ENCODE peak calls at places on chromosomes 11 and 22, in nine cellular contexts. Q, Y, V, E, R, U, Z, P and G are unnamed samples.

GRCh38 chr11:27213232-27213660 is 149.8 kb downstream of the CCDC34 start:
- DNase-seq in Z (peak), U (no peak), Q (no peak), Y (no peak), R (no peak), E (peak), P (no peak), V (peak), G (peak)

GRCh38 chr22:41775976-41776375 is 24.5 kb upstream of the CCDC134 start:
- DNase-seq in Z (no peak), E (peak), R (no peak), U (no peak), P (no peak), V (no peak), Y (no peak), Q (no peak), G (no peak)

GRCh38 chr11:14566331-14567063 is 46.3 kb upstream of the PSMA1 start:
- DNase-seq in V (no peak), P (no peak), Z (no peak), E (no peak), U (no peak), Y (no peak), R (no peak), Q (no peak), G (no peak)

GRCh38 chr11:109644158-109644557 is 222.2 kb downstream of the C11orf87 start:
- DNase-seq in P (peak), E (peak), Z (peak), Q (no peak), R (peak), Y (peak), U (no peak), V (peak), G (no peak)

GRCh38 chr11:2267306-2267861 is 3.0 kb downstream of the ASCL2 start:
- DNase-seq in U (no peak), P (no peak), Q (peak), Z (no peak), E (no peak), V (no peak), Y (no peak), R (no peak), G (no peak)

GRCh38 chr11:110089617-110090282 is 3.4 kb upstream of the ZC3H12C start:
- DNase-seq in V (no peak), R (no peak), Q (no peak), Z (no peak), E (no peak), U (no peak), Y (no peak), P (no peak), G (no peak)

GRCh38 chr11:95134491-95134890 is 44.8 kb downstream of the ENDOD1 start:
- DNase-seq in Q (no peak), E (no peak), V (no peak), U (no peak), R (no peak), P (peak), Y (no peak), Z (no peak), G (no peak)

GRCh38 chr11:12885717-12886226 is 123.3 kb upstream of the RASSF10 start:
- DNase-seq in Q (no peak), P (no peak), Y (no peak), V (no peak), U (no peak), R (no peak), Z (no peak), E (no peak), G (no peak)

GRCh38 chr11:41306435-41306834 is 153.0 kb downstream of the LRRC4C start:
- DNase-seq in Y (no peak), Q (no peak), U (no peak), R (no peak), P (no peak), Z (no peak), E (no peak), V (no peak), G (no peak)

GRCh38 chr11:69485337-69486041 is 4.0 kb downstream of the LINC01488 start:
- DNase-seq in R (no peak), U (no peak), Z (no peak), P (no peak), Y (no peak), E (peak), V (no peak), Q (no peak), G (no peak)

GRCh38 chr11:45473491-45473890 is 187.3 kb upstream of the SYT13 start:
- DNase-seq in U (no peak), R (no peak), Y (peak), P (no peak), Z (peak), Q (no peak), V (no peak), E (no peak), G (no peak)

GRCh38 chr11:76891285-76891684 is 30.6 kb downstream of the ACER3 start:
- DNase-seq in R (no peak), V (no peak), U (no peak), P (no peak), Q (no peak), Y (no peak), Z (no peak), E (no peak), G (peak)

GRCh38 chr22:19559324-19559811 is 35.2 kb upstream of the CLDN5 start:
- DNase-seq in E (no peak), U (no peak), V (no peak), Y (no peak), Q (no peak), Z (no peak), R (no peak), P (no peak), G (no peak)

GRCh38 chr11:35362571-35362980 is 56.8 kb downstream of the SLC1A2 start:
- DNase-seq in P (no peak), U (no peak), E (no peak), Y (no peak), Q (no peak), Z (no peak), V (no peak), R (no peak), G (no peak)

GRCh38 chr22:43007519-43008102 is 7.3 kb downstream of the PACSIN2 start:
- DNase-seq in Y (no peak), U (no peak), Z (no peak), E (no peak), R (no peak), P (no peak), V (peak), Q (peak), G (no peak)

GRCh38 chr11:66006134-66006890 is 4.0 kb downstream of the BANF1 start:
- DNase-seq in Z (no peak), U (no peak), R (no peak), E (no peak), Y (no peak), V (no peak), P (no peak), Q (no peak), G (no peak)

GRCh38 chr11:32602657-32603410 is 19.2 kb downstream of the EIF3M start:
- DNase-seq in Y (no peak), P (no peak), E (no peak), Z (no peak), V (no peak), R (no peak), Q (no peak), U (no peak), G (no peak)

GRCh38 chr11:61297741-61298140 is 2.6 kb upstream of the VWCE start:
- DNase-seq in R (no peak), E (no peak), P (no peak), U (no peak), Q (no peak), Z (no peak), Y (no peak), V (no peak), G (no peak)

GRCh38 chr11:58059011-58059358 is 28.2 kb downstream of the OR6Q1 start:
- DNase-seq in P (no peak), Q (no peak), E (peak), U (no peak), V (peak), R (no peak), Z (peak), Y (no peak), G (peak)

GRCh38 chr11:88146106-88146505 is 29.1 kb downstream of the RAB38 start:
- DNase-seq in V (no peak), Y (no peak), E (no peak), Q (no peak), P (no peak), U (no peak), Z (no peak), R (no peak), G (no peak)

GRCh38 chr22:47395481-47395880 is 633.0 kb downstream of the TBC1D22A start:
- DNase-seq in E (no peak), P (peak), U (no peak), Y (peak), Q (peak), V (no peak), Z (peak), R (no peak), G (no peak)

GRCh38 chr11:82754410-82754809 is 20.7 kb upstream of the FAM181B start:
- DNase-seq in V (no peak), U (no peak), Z (no peak), E (no peak), Y (no peak), Q (no peak), P (no peak), R (no peak), G (no peak)

GRCh38 chr11:95230054-95231034 is 658 bp downstream of the SESN3 start:
- DNase-seq in R (no peak), Y (no peak), V (peak), Z (peak), U (peak), E (peak), Q (no peak), P (peak), G (peak)

GRCh38 chr11:92643827-92644226 is 325.6 kb upstream of the MTNR1B start:
- DNase-seq in Q (no peak), Y (no peak), U (no peak), P (no peak), Z (no peak), V (no peak), R (no peak), E (no peak), G (no peak)

GRCh38 chr11:122131126-122131525 is 15.1 kb upstream of the BLID start:
- DNase-seq in V (no peak), Q (no peak), E (no peak), Z (no peak), Y (no peak), R (no peak), U (no peak), P (no peak), G (no peak)

GRCh38 chr11:61769169-61769920 is 16.9 kb downstream of the MYRF start:
- DNase-seq in Q (no peak), R (no peak), Y (no peak), Z (no peak), V (peak), P (no peak), E (peak), U (no peak), G (no peak)

GRCh38 chr22:20968281-20968977 is 1.4 kb downstream of the AIFM3 start:
- DNase-seq in Q (no peak), R (no peak), U (no peak), V (no peak), Y (no peak), Z (no peak), P (no peak), E (no peak), G (no peak)

GRCh38 chr11:125313271-125314222 is 149.0 kb downstream of the PKNOX2 start:
- DNase-seq in Q (no peak), U (no peak), E (no peak), V (no peak), R (no peak), Y (no peak), P (no peak), Z (no peak), G (no peak)

GRCh38 chr22:47174096-47174495 is 411.6 kb downstream of the TBC1D22A start:
- DNase-seq in P (no peak), V (no peak), Z (no peak), R (no peak), Q (no peak), Y (no peak), E (no peak), U (no peak), G (no peak)

GRCh38 chr22:45007247-45007945 is 2.4 kb downstream of the PHF21B start:
- DNase-seq in Q (no peak), Z (no peak), R (peak), P (peak), Y (peak), E (peak), V (peak), U (no peak), G (peak)

GRCh38 chr22:22974795-22975580 is 87.4 kb downstream of the IGLL5 start:
- DNase-seq in Y (peak), P (peak), Z (peak), U (no peak), V (no peak), Q (no peak), E (no peak), R (no peak), G (no peak)